ENCODE peak calls at places on chromosomes 1 and 21, in four cellular contexts. E is fibroblast of gingiva, X is heart right ventricle, A is GM10248. Q is an unnamed sample.

GRCh38 chr1:207070811-207071210 is 17.7 kb downstream of the PFKFB2 start:
- DNase-seq in E (no peak), X (no peak), A (no peak), Q (no peak)

GRCh38 chr1:216325336-216325735 is 97.9 kb downstream of the USH2A start:
- DNase-seq in E (no peak), X (no peak), A (no peak), Q (no peak)

GRCh38 chr1:77797991-77798390 is 18.5 kb downstream of the MIGA1 start:
- DNase-seq in E (no peak), X (no peak), A (no peak), Q (no peak)

GRCh38 chr1:156616463-156616862 is 2.8 kb upstream of the HAPLN2 start:
- DNase-seq in E (no peak), X (no peak), A (no peak), Q (no peak)

GRCh38 chr1:30929135-30929889 is 20.8 kb upstream of the SDC3 start:
- DNase-seq in E (peak; percentile 23), X (no peak), A (peak; percentile 68), Q (peak; percentile 65)

GRCh38 chr1:218165687-218166088 is 119.4 kb upstream of the RRP15 start:
- DNase-seq in E (no peak), X (no peak), A (no peak), Q (no peak)

GRCh38 chr21:17725339-17725738 is 93.8 kb downstream of the C21orf91 start:
- DNase-seq in E (no peak), X (no peak), A (no peak), Q (no peak)

GRCh38 chr1:203354246-203354645 is 3.3 kb upstream of the FMOD start:
- DNase-seq in E (peak; percentile 53), X (no peak), A (no peak), Q (no peak)

GRCh38 chr1:180310095-180310494 is 80.0 kb downstream of the LHX4 start:
- DNase-seq in E (peak; percentile 41), X (no peak), A (no peak), Q (no peak)

GRCh38 chr1:29584816-29585600 is 348.7 kb downstream of the PTPRU start:
- DNase-seq in E (no peak), X (no peak), A (no peak), Q (no peak)

GRCh38 chr1:60664079-60664478 is 418.3 kb upstream of the NFIA start:
- DNase-seq in E (no peak), X (no peak), A (no peak), Q (no peak)

GRCh38 chr1:167438171-167439138 is 79.9 kb downstream of the CD247 start:
- DNase-seq in E (no peak), X (no peak), A (no peak), Q (peak; percentile 46)

GRCh38 chr1:88731475-88731874 is 47.4 kb downstream of the PKN2 start:
- DNase-seq in E (peak; percentile 92), X (no peak), A (no peak), Q (no peak)

Q was measured in germinal center.